ENCODE peak calls at places on chromosomes 2 and 18, in six cellular contexts. Q, O, H, T, N and V are unnamed samples.

GRCh38 chr2:239380831-239381708 is 19.8 kb downstream of the HDAC4 start:
- DNase-seq in H (peak; percentile 64), N (no peak), O (peak; percentile 43), T (peak; percentile 88), Q (no peak), V (peak; percentile 52)

GRCh38 chr2:24926602-24927252 is 6.7 kb upstream of the ADCY3 start:
- DNase-seq in Q (no peak), N (peak; percentile 51), H (peak; percentile 28), O (peak; percentile 54), T (no peak), V (peak; percentile 28)

GRCh38 chr2:239102266-239102665 is 254.4 kb downstream of the TWIST2 start:
- DNase-seq in H (no peak), T (no peak), Q (no peak), O (no peak), N (no peak), V (no peak)

GRCh38 chr2:97844311-97844859 is 131.0 kb downstream of the ZAP70 start:
- DNase-seq in Q (peak; percentile 59), T (no peak), H (no peak), N (no peak), O (no peak), V (no peak)

GRCh38 chr18:57787068-57787682 is 15.9 kb downstream of the ATP8B1 start:
- DNase-seq in N (no peak), T (no peak), Q (no peak), H (no peak), O (no peak), V (no peak)

GRCh38 chr2:44833123-44834069 is 108.1 kb upstream of the SIX3 start:
- DNase-seq in Q (no peak), O (no peak), H (no peak), N (no peak), T (no peak), V (no peak)

GRCh38 chr2:20616341-20616871 is 34.5 kb downstream of the HS1BP3 start:
- DNase-seq in T (no peak), N (no peak), Q (no peak), O (peak; percentile 15), H (no peak), V (no peak)

GRCh38 chr18:3261035-3261392 is 919 bp upstream of the MYL12B start:
- DNase-seq in Q (no peak), N (no peak), H (no peak), O (no peak), T (no peak), V (no peak)

GRCh38 chr2:27185331-27186026 is 26.4 kb upstream of the ATRAID start:
- DNase-seq in T (no peak), O (peak; percentile 60), N (no peak), H (no peak), Q (no peak), V (no peak)

GRCh38 chr2:188607501-188607900 is 315.8 kb downstream of the GULP1 start:
- DNase-seq in H (no peak), Q (no peak), N (no peak), O (no peak), T (no peak), V (no peak)

GRCh38 chr18:35122586-35123224 is 81.5 kb downstream of the MAPRE2 start:
- DNase-seq in O (no peak), T (no peak), H (no peak), N (peak; percentile 81), Q (peak; percentile 71), V (peak; percentile 42)

GRCh38 chr2:170652637-170653417 is 62.3 kb upstream of the SP5 start:
- DNase-seq in Q (no peak), O (no peak), N (no peak), H (no peak), T (no peak), V (no peak)